ENCODE peak calls at places on chromosome 12, in four cellular contexts. U is GM13976; N is CD8-positive, alpha-beta T cell; P is HFFc6. V is an unnamed sample.

GRCh38 chr12:111417784-111418593 is 12.3 kb downstream of the SH2B3 start:
- DNase-seq in N (no peak), P (no peak), U (no peak), V (no peak)

GRCh38 chr12:29799591-29799990 is 15.8 kb upstream of the TMTC1 start:
- DNase-seq in P (no peak), N (no peak), U (no peak), V (no peak)

GRCh38 chr12:34396861-34397590 is 374.7 kb downstream of the ALG10 start:
- DNase-seq in P (no peak), N (peak; percentile 2), U (peak; percentile 4), V (peak; percentile 10)

GRCh38 chr12:90515199-90516175 is 439.5 kb downstream of the CCER1 start:
- DNase-seq in U (peak; percentile 14), P (no peak), N (no peak), V (no peak)

GRCh38 chr12:12024958-12025682 is 45.6 kb upstream of the BCL2L14 start:
- DNase-seq in U (peak; percentile 50), N (no peak), P (no peak), V (no peak)

GRCh38 chr12:11949738-11950403 is 120.9 kb upstream of the BCL2L14 start:
- DNase-seq in U (no peak), P (no peak), N (no peak), V (no peak)

GRCh38 chr12:111108726-111109125 is 188.3 kb upstream of the MYL2 start:
- DNase-seq in N (no peak), P (no peak), U (no peak), V (no peak)

GRCh38 chr12:20272801-20273200 is 95.5 kb upstream of the PDE3A start:
- DNase-seq in N (no peak), U (no peak), P (no peak), V (no peak)

GRCh38 chr12:68358532-68359485 is 26.6 kb upstream of the MDM1 start:
- DNase-seq in U (peak; percentile 46), P (peak; percentile 79), N (peak; percentile 66), V (no peak)

GRCh38 chr12:57890191-57891120 is 43.9 kb upstream of the CTDSP2 start:
- DNase-seq in U (no peak), N (no peak), P (no peak), V (no peak)

GRCh38 chr12:63978519-63978918 is 134.0 kb downstream of the SRGAP1 start:
- DNase-seq in N (no peak), P (peak; percentile 82), U (no peak), V (no peak)

GRCh38 chr12:120438495-120439198 is 734 bp downstream of the COX6A1 start:
- DNase-seq in N (no peak), P (no peak), U (no peak), V (no peak)

GRCh38 chr12:69666798-69667197 is 32.3 kb downstream of the BEST3 start:
- DNase-seq in P (no peak), N (no peak), U (no peak), V (no peak)

GRCh38 chr12:20601668-20602280 is 93.4 kb upstream of the SLCO1C1 start:
- DNase-seq in P (peak; percentile 42), U (no peak), N (no peak), V (no peak)

GRCh38 chr12:76888775-76889174 is 10.0 kb upstream of the CSRP2 start:
- DNase-seq in P (no peak), U (no peak), N (no peak), V (no peak)

GRCh38 chr12:130839770-130840355 is 813 bp upstream of the STX2 start:
- DNase-seq in P (no peak), N (no peak), U (no peak), V (no peak)

GRCh38 chr12:93946542-93947150 is 201.7 kb upstream of the PLXNC1 start:
- DNase-seq in P (peak; percentile 26), U (no peak), N (no peak), V (no peak)

GRCh38 chr12:27463826-27464554 is 17.5 kb downstream of the SMCO2 start:
- DNase-seq in U (no peak), P (no peak), N (no peak), V (no peak)

GRCh38 chr12:44750468-44750867 is 125.6 kb downstream of the NELL2 start:
- DNase-seq in P (no peak), U (no peak), N (no peak), V (no peak)

DNA sequence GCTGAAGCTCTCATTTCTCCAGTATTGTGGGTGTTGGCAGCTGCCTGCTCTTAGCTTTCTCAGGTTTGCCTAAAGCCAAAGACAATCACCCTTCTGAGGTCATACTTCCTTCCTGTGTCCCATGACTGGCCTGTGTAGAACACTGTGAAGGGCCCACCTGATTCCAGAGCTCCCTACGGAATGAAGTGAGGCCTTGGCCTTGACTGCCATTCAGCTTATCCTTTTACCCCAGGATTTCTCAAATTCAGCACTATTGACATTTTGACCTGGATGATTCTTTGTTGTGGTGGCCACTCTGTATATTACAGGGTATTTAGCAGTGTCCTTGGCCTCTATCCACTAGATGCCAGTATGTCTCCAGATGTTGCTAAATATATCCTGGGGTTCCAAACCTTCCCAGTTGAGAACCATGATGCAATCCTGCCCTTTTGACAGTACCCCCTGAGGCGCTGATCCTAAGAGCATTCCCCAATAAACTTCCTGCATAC is 112.3 kb upstream of the KRR1 start:
- DNase-seq in U (no peak), N (no peak), P (peak; percentile 53), V (no peak)
- TF ChIP-seq CTCF in U (no peak), N (no peak), P (peak; percentile 71), V (no peak)

GRCh38 chr12:53482626-53483165 is 16.6 kb downstream of the MAP3K12 start:
- DNase-seq in U (no peak), N (no peak), P (no peak), V (no peak)

GRCh38 chr12:53480425-53481107 is 18.7 kb downstream of the MAP3K12 start:
- DNase-seq in P (no peak), U (no peak), N (no peak), V (no peak)

GRCh38 chr12:53483225-53483978 is 15.9 kb downstream of the MAP3K12 start:
- DNase-seq in P (no peak), U (no peak), N (no peak), V (no peak)

GRCh38 chr12:53481108-53481442 is 18.2 kb downstream of the MAP3K12 start:
- DNase-seq in N (no peak), U (no peak), P (no peak), V (no peak)

GRCh38 chr12:53481957-53482586 is 17.2 kb downstream of the MAP3K12 start:
- DNase-seq in N (no peak), U (no peak), P (no peak), V (no peak)
- TF ChIP-seq CTCF in N (peak; percentile 34), U (no peak), P (peak; percentile 61), V (peak; percentile 23)

DNA sequence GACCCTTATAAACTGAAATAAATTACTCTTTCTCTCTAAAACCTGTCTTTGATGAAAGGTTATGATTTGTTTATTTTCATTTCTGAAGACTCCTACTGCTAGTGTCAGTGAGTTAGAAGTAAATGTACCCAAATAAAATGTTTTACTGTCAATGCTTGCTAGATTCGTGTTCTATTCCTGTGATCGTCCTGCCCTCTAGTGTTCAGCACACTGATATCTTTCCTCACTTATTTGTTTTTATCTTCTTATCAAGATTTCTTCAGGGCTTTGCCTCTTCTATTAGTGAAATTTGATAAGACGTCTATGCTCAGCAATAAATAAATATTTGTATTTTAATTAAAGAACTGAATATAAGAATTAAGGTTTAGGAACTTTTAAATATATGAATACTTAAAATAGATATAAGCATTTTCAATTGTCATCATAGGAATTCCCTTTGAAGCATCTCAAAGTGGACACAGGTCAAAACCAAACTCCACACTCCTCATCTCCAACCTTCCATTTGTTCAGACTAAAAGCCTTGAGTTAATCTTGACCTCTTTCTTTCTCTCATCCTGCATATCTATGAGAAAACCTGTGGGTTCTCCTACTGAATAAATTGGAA is 75.8 kb downstream of the C12orf50 start:
- DNase-seq in U (peak; percentile 37), P (peak; percentile 33), N (no peak), V (no peak)
- TF ChIP-seq CTCF in U (peak; percentile 27), P (peak; percentile 79), N (no peak), V (peak; percentile 68)

GRCh38 chr12:91964501-91964900 is 181.1 kb downstream of the BTG1 start:
- DNase-seq in P (no peak), N (no peak), U (no peak), V (no peak)
- TF ChIP-seq CTCF in P (no peak), N (no peak), U (no peak), V (no peak)

GRCh38 chr12:108602209-108602705 is 4.4 kb upstream of the TMEM119 start:
- DNase-seq in U (no peak), P (no peak), N (no peak), V (no peak)

GRCh38 chr12:108600702-108601007 is 2.8 kb upstream of the TMEM119 start:
- DNase-seq in U (no peak), N (no peak), P (no peak), V (no peak)

GRCh38 chr12:108599541-108599940 is 1.7 kb upstream of the TMEM119 start:
- DNase-seq in U (no peak), N (no peak), P (no peak), V (no peak)

GRCh38 chr12:108598553-108599250 is 818 bp upstream of the TMEM119 start:
- DNase-seq in U (no peak), N (no peak), P (no peak), V (no peak)

GRCh38 chr12:108599948-108600701 is 2.2 kb upstream of the TMEM119 start:
- DNase-seq in N (no peak), U (no peak), P (no peak), V (no peak)
- TF ChIP-seq CTCF in N (no peak), U (no peak), P (no peak), V (no peak)

GRCh38 chr12:54135621-54136027 is 53.2 kb downstream of the SMUG1 start:
- DNase-seq in U (no peak), P (no peak), N (no peak), V (no peak)

GRCh38 chr12:54132979-54133378 is 55.8 kb downstream of the SMUG1 start:
- DNase-seq in N (no peak), P (no peak), U (no peak), V (no peak)

GRCh38 chr12:54134395-54134794 is 54.4 kb downstream of the SMUG1 start:
- DNase-seq in N (no peak), U (no peak), P (no peak), V (no peak)

GRCh38 chr12:54133663-54134375 is 55.0 kb downstream of the SMUG1 start:
- DNase-seq in N (no peak), P (no peak), U (no peak), V (no peak)

DNA sequence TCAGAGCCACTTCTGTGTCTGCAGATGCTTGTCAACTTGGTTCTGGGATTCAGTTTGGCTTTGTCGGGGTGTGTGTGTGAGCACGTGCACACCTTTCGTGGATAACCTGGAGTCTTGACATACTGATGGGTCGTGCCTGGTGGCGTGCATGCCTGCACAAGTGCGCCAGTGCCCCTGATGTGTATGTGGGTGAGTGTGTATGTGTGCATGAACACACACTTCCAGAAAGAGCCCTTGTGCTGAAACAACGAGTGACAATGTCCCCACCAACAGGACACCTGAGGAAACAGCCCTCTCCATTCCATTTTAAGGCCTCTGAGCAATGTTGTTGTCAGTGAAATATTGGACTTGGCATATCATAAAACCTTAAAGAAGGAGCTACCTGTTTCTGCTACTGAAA is 53.9 kb downstream of the SMUG1 start:
- DNase-seq in U (no peak), N (no peak), P (no peak), V (no peak)
- TF ChIP-seq CTCF in U (no peak), N (no peak), P (no peak), V (no peak)

V was measured in mesothelial cell of epicardium.